ENCODE peak calls at places on chromosomes 13 and 19, in six cellular contexts. K is NCI-H1105 treated with DMSO at 0.1 percent for 48 hours; Z is T-helper 17 cell; Y is GM04504; J is lower leg skin; E is stimulated activated CD4-positive, alpha-beta T cell treated with anti-CD3 and anti-CD28 coated beads, Interleukin-2, amount 100 ng/mL, for 48 hours. H is an unnamed sample.

GRCh38 chr19:27793644-27794443 is 1419.1 kb downstream of the UQCRFS1 start:
- DNase-seq in Z (peak; percentile 81), J (peak; percentile 94), Y (peak; percentile 81), K (peak; percentile 94), E (peak; percentile 78), H (peak; percentile 96)

GRCh38 chr13:94558721-94559120 is 37.2 kb downstream of the TGDS start:
- DNase-seq in Y (no peak), Z (no peak), E (no peak), J (no peak), K (no peak), H (no peak)

GRCh38 chr13:48532146-48532472 is 771 bp downstream of the RCBTB2 start:
- DNase-seq in Y (no peak), E (no peak), Z (no peak), J (no peak), K (peak; percentile 42), H (no peak)

GRCh38 chr19:11418518-11419506 is at the start of gene RGL3:
- DNase-seq in J (no peak), K (peak; percentile 56), Y (no peak), E (no peak), Z (no peak), H (no peak)

GRCh38 chr13:36131931-36132297 is 732 bp upstream of the DCLK1 start:
- DNase-seq in J (peak; percentile 43), Y (no peak), Z (no peak), K (no peak), E (no peak), H (no peak)

GRCh38 chr19:56189785-56190184 is 7.8 kb downstream of the ZSCAN5B start:
- DNase-seq in J (no peak), K (no peak), E (no peak), Y (no peak), Z (no peak), H (no peak)

GRCh38 chr19:55283548-55284393 is at the start of gene BRSK1:
- DNase-seq in E (peak; percentile 24), Z (no peak), J (no peak), K (peak; percentile 77), Y (peak; percentile 25), H (peak; percentile 77)

GRCh38 chr13:33441015-33441414 is 155.5 kb upstream of the STARD13 start:
- DNase-seq in Z (no peak), Y (no peak), K (no peak), E (no peak), J (no peak), H (peak; percentile 21)

GRCh38 chr13:99339736-99340392 is 32.7 kb upstream of the GPR183 start:
- DNase-seq in K (no peak), Y (no peak), J (no peak), Z (no peak), E (no peak), H (peak; percentile 54)

GRCh38 chr13:104246955-104247354 is 1180.7 kb upstream of the SLC10A2 start:
- DNase-seq in K (no peak), Z (no peak), E (no peak), Y (no peak), J (no peak), H (no peak)

GRCh38 chr13:109226631-109227030 is 559.8 kb downstream of the IRS2 start:
- DNase-seq in E (no peak), J (no peak), Z (no peak), K (no peak), Y (peak; percentile 42), H (no peak)

GRCh38 chr19:38718747-38719543 is 25.3 kb downstream of the CAPN12 start:
- DNase-seq in K (no peak), J (no peak), Z (no peak), Y (peak; percentile 17), E (no peak), H (peak; percentile 39)

GRCh38 chr13:44818016-44818415 is 171.3 kb downstream of the NUFIP1 start:
- DNase-seq in E (no peak), K (no peak), Y (no peak), J (no peak), Z (no peak), H (no peak)

GRCh38 chr19:6204866-6205723 is 69.6 kb downstream of the ACSBG2 start:
- DNase-seq in Z (no peak), K (no peak), J (no peak), Y (no peak), E (no peak), H (no peak)

GRCh38 chr19:18049390-18049789 is 37.3 kb downstream of the IL12RB1 start:
- DNase-seq in Y (no peak), Z (no peak), E (no peak), J (peak; percentile 53), K (no peak), H (no peak)

GRCh38 chr19:2251577-2252480 is 2.7 kb downstream of the AMH start:
- DNase-seq in J (no peak), Z (no peak), E (no peak), K (no peak), Y (no peak), H (no peak)

GRCh38 chr13:112066624-112067004 is 335 bp upstream of the SOX1 start:
- DNase-seq in Z (no peak), Y (no peak), J (peak; percentile 35), E (peak; percentile 57), K (peak; percentile 99), H (peak; percentile 6)

GRCh38 chr19:40523322-40524047 is 53.2 kb upstream of the SHKBP1 start:
- DNase-seq in J (peak; percentile 26), Z (peak; percentile 20), Y (no peak), K (peak; percentile 59), E (peak; percentile 54), H (peak; percentile 55)

GRCh38 chr19:12794196-12794921 is 3.1 kb downstream of the JUNB start:
- DNase-seq in Z (no peak), Y (no peak), J (no peak), E (no peak), K (no peak), H (peak; percentile 93)

GRCh38 chr13:60226507-60226906 is 62.8 kb upstream of the DIAPH3 start:
- DNase-seq in J (no peak), K (no peak), E (no peak), Z (no peak), Y (no peak), H (peak; percentile 15)

GRCh38 chr13:107574517-107575215 is 640.7 kb downstream of the LIG4 start:
- DNase-seq in K (no peak), Z (no peak), E (no peak), Y (no peak), J (no peak), H (no peak)

GRCh38 chr13:24713022-24713421 is 32.8 kb downstream of the ATP12A start:
- DNase-seq in E (no peak), Z (no peak), Y (no peak), J (no peak), K (no peak), H (no peak)

GRCh38 chr19:13038306-13039210 is 43.3 kb downstream of the NFIX start:
- DNase-seq in K (no peak), J (no peak), Y (no peak), E (no peak), Z (no peak), H (no peak)

GRCh38 chr19:56692496-56692895 is 20.9 kb upstream of the ZNF835 start:
- DNase-seq in K (no peak), E (no peak), Z (no peak), J (no peak), Y (no peak), H (no peak)

GRCh38 chr19:45553464-45553863 is 31.1 kb downstream of the OPA3 start:
- DNase-seq in K (no peak), Y (no peak), J (no peak), Z (no peak), E (no peak), H (no peak)

GRCh38 chr13:76890036-76890435 is 3.8 kb upstream of the KCTD12 start:
- DNase-seq in K (no peak), J (no peak), Z (no peak), E (no peak), Y (no peak), H (no peak)

GRCh38 chr13:113951246-113951999 is 22.5 kb downstream of the C13orf46 start:
- DNase-seq in Z (no peak), E (peak; percentile 51), J (peak; percentile 78), K (no peak), Y (peak; percentile 48), H (peak; percentile 78)

GRCh38 chr13:50441141-50441540 is 402.4 kb downstream of the DLEU7 start:
- DNase-seq in J (no peak), E (no peak), Z (no peak), K (no peak), Y (no peak), H (no peak)

GRCh38 chr13:114109646-114110045 is 22.8 kb downstream of the RASA3 start:
- DNase-seq in E (no peak), Z (no peak), J (peak; percentile 19), Y (no peak), K (no peak), H (no peak)

GRCh38 chr13:70339738-70340137 is 231.5 kb upstream of the KLHL1 start:
- DNase-seq in J (no peak), K (peak; percentile 19), Z (no peak), E (no peak), Y (no peak), H (peak; percentile 45)

GRCh38 chr19:42317535-42317934 is 4.4 kb downstream of the TMEM145 start:
- DNase-seq in K (no peak), J (no peak), E (no peak), Z (no peak), Y (no peak), H (no peak)

GRCh38 chr19:52196256-52196967 is 6.6 kb downstream of the PPP2R1A start:
- DNase-seq in Y (no peak), J (no peak), E (no peak), K (no peak), Z (no peak), H (no peak)

GRCh38 chr19:53394974-53395839 is at the start of gene ZNF765:
- DNase-seq in Y (peak; percentile 79), J (peak; percentile 93), Z (peak; percentile 94), E (peak; percentile 95), K (peak; percentile 83), H (peak; percentile 91)

GRCh38 chr19:41937525-41937924 is 9.3 kb upstream of the ERFL start:
- DNase-seq in Y (no peak), Z (no peak), K (no peak), E (no peak), J (no peak), H (no peak)

GRCh38 chr13:46736568-46736967 is 60.4 kb downstream of the ESD start:
- DNase-seq in K (no peak), E (no peak), Y (no peak), J (no peak), Z (no peak), H (no peak)